ENCODE peak calls at places on chromosomes 4 and X, in four cellular contexts. J, Y, S and W are unnamed samples.

GRCh38 chr4:1542226-1542490 is 135.9 kb upstream of the NKX1-1 start:
- DNase-seq in Y (no peak), S (no peak), J (no peak), W (no peak)

GRCh38 chrX:41499195-41499594 is 52.1 kb downstream of the NYX start:
- DNase-seq in S (no peak), J (no peak), Y (no peak), W (no peak)

GRCh38 chr4:156173937-156174336 is 220.3 kb upstream of the CTSO start:
- DNase-seq in S (no peak), Y (no peak), J (no peak), W (no peak)

GRCh38 chr4:147599764-147600163 is 17.4 kb upstream of the TMEM184C start:
- DNase-seq in J (no peak), S (no peak), Y (no peak), W (no peak)

GRCh38 chrX:1178580-1179057 is 33.8 kb downstream of the CRLF2 start:
- DNase-seq in S (peak; percentile 53), J (no peak), Y (no peak), W (no peak)

GRCh38 chrX:10393899-10394298 is 226.5 kb downstream of the MID1 start:
- DNase-seq in S (no peak), Y (no peak), J (no peak), W (no peak)

GRCh38 chr4:16467061-16467460 is 240.8 kb upstream of the TAPT1 start:
- DNase-seq in J (no peak), S (no peak), Y (no peak), W (no peak)

GRCh38 chr4:1543561-1543960 is 137.3 kb upstream of the NKX1-1 start:
- DNase-seq in J (no peak), Y (no peak), S (no peak), W (no peak)

GRCh38 chrX:3743821-3744439 is 30.5 kb upstream of the PRKX start:
- DNase-seq in J (no peak), S (no peak), Y (peak; percentile 0), W (no peak)

GRCh38 chrX:64885850-64886249 is 90.4 kb downstream of the ZC4H2 start:
- DNase-seq in S (no peak), Y (no peak), J (no peak), W (no peak)

GRCh38 chr4:3613980-3614730 is 81.9 kb upstream of the LRPAP1 start:
- DNase-seq in S (peak; percentile 88), J (no peak), Y (no peak), W (no peak)

GRCh38 chrX:49237060-49237459 is 1.8 kb downstream of the CCDC22 start:
- DNase-seq in S (no peak), J (no peak), Y (no peak), W (no peak)

GRCh38 chrX:30309139-30309571 is at the start of gene NR0B1:
- DNase-seq in S (peak; percentile 11), Y (no peak), J (no peak), W (no peak)

GRCh38 chr4:73741140-73741749 is 876 bp downstream of the CXCL8 start:
- DNase-seq in S (no peak), J (no peak), Y (no peak), W (no peak)

GRCh38 chr4:1325176-1325480 is 21.9 kb upstream of the UVSSA start:
- DNase-seq in J (no peak), S (no peak), Y (no peak), W (no peak)

GRCh38 chr4:163591614-163592020 is 97.1 kb downstream of the TMA16 start:
- DNase-seq in S (no peak), J (no peak), Y (no peak), W (no peak)